ENCODE peak calls at places on chromosomes 16 and 17, in nine cellular contexts. N is cardiac muscle cell, D is AG04450, F is upper lobe of left lung, G is pancreas, Z is heart right ventricle, R is colonic mucosa, B is tibial nerve, L is upper lobe of right lung. P is an unnamed sample.
A peak's percentile ranks its signal among the peaks of the same experiment; 100 is the strongest.

GRCh38 chr17:76695059-76695892 is 15.5 kb downstream of the MXRA7 start:
- DNase-seq in N (no peak), D (no peak), F (no peak), G (no peak), Z (no peak), R (no peak), B (no peak), L (no peak), P (no peak)

GRCh38 chr16:89383095-89384003 is 107.0 kb downstream of the ANKRD11 start:
- DNase-seq in N (peak; percentile 81), D (no peak), F (no peak), G (peak; percentile 66), Z (peak; percentile 48), R (peak; percentile 79), B (no peak), L (peak; percentile 74), P (no peak)

GRCh38 chr16:2904922-2905240 is 6.8 kb upstream of the FLYWCH1 start:
- DNase-seq in N (no peak), D (no peak), F (no peak), G (no peak), Z (no peak), R (no peak), B (no peak), L (no peak), P (peak; percentile 82)

GRCh38 chr17:74917430-74917829 is 5.6 kb downstream of the USH1G start:
- DNase-seq in N (no peak), D (no peak), F (no peak), G (no peak), Z (no peak), R (no peak), B (no peak), L (no peak), P (no peak)

GRCh38 chr17:10087333-10087732 is 111.1 kb downstream of the GAS7 start:
- DNase-seq in N (no peak), D (no peak), F (no peak), G (no peak), Z (no peak), R (no peak), B (no peak), L (no peak), P (no peak)

GRCh38 chr17:75405365-75406221 is at the start of gene GRB2:
- DNase-seq in N (peak; percentile 98), D (peak; percentile 89), F (peak; percentile 100), G (peak; percentile 98), Z (peak; percentile 99), R (peak; percentile 99), B (peak; percentile 97), L (peak; percentile 100), P (peak; percentile 99)

GRCh38 chr17:73476890-73477350 is 165.1 kb upstream of the CDC42EP4 start:
- DNase-seq in N (peak; percentile 63), D (no peak), F (no peak), G (no peak), Z (peak; percentile 57), R (no peak), B (no peak), L (no peak), P (no peak)

GRCh38 chr17:10155334-10156081 is 42.9 kb downstream of the GAS7 start:
- DNase-seq in N (no peak), D (no peak), F (no peak), G (no peak), Z (peak; percentile 50), R (no peak), B (no peak), L (no peak), P (no peak)

GRCh38 chr17:35312790-35313711 is 60.4 kb downstream of the SLFN11 start:
- DNase-seq in N (peak; percentile 72), D (peak; percentile 56), F (no peak), G (peak; percentile 36), Z (peak; percentile 60), R (peak; percentile 45), B (peak; percentile 31), L (peak; percentile 63), P (no peak)

GRCh38 chr17:35315971-35316370 is 57.5 kb downstream of the SLFN11 start:
- DNase-seq in N (no peak), D (no peak), F (no peak), G (no peak), Z (no peak), R (no peak), B (no peak), L (no peak), P (no peak)

GRCh38 chr17:35313875-35314409 is 59.5 kb downstream of the SLFN11 start:
- DNase-seq in N (no peak), D (no peak), F (peak; percentile 65), G (no peak), Z (peak; percentile 70), R (no peak), B (no peak), L (peak; percentile 63), P (no peak)

GRCh38 chr17:35314415-35315216 is 58.8 kb downstream of the SLFN11 start:
- DNase-seq in N (no peak), D (no peak), F (peak; percentile 46), G (no peak), Z (no peak), R (no peak), B (no peak), L (no peak), P (no peak)

DNA sequence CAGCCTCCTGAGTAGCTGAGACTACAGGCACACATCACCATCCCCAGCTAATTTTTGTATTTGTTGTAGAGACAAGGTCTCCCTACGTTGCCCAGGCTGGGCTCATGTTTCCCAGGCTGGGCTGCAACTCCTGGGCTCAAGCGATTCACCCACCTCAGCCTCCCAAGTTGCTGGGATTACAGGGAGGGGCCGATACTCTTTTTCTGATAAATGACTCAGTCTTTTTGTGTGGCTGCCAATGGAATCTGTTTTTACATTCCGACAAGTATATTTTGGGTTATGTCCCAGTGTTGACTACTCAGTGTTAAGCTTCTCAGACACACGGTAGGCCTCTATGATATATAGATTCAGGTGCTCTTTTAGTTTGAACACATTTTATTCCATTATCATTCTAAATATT is 58.1 kb downstream of the SLFN11 start:
- DNase-seq in N (no peak), D (peak; percentile 21), F (no peak), G (no peak), Z (peak; percentile 63), R (no peak), B (peak; percentile 22), L (no peak), P (no peak)
- H3K27ac ChIP-seq in N (no peak overlapping the region), D (no peak overlapping the region), F (no peak overlapping the region), G (peak overlapping the region; percentile 21), Z (peak overlapping the region; percentile 81), R (no peak overlapping the region), B (no peak overlapping the region), L (no peak overlapping the region), P (peak overlapping the region; percentile 24)

GRCh38 chr16:6682142-6682811 is 650.4 kb upstream of the RBFOX1 start:
- DNase-seq in N (peak; percentile 74), D (no peak), F (no peak), G (no peak), Z (no peak), R (peak; percentile 46), B (peak; percentile 9), L (peak; percentile 68), P (no peak)

GRCh38 chr16:6687593-6687992 is 645.1 kb upstream of the RBFOX1 start:
- DNase-seq in N (no peak), D (no peak), F (no peak), G (no peak), Z (no peak), R (no peak), B (no peak), L (no peak), P (no peak)

GRCh38 chr16:6689643-6690042 is 643.0 kb upstream of the RBFOX1 start:
- DNase-seq in N (no peak), D (no peak), F (no peak), G (no peak), Z (no peak), R (no peak), B (no peak), L (no peak), P (no peak)

DNA sequence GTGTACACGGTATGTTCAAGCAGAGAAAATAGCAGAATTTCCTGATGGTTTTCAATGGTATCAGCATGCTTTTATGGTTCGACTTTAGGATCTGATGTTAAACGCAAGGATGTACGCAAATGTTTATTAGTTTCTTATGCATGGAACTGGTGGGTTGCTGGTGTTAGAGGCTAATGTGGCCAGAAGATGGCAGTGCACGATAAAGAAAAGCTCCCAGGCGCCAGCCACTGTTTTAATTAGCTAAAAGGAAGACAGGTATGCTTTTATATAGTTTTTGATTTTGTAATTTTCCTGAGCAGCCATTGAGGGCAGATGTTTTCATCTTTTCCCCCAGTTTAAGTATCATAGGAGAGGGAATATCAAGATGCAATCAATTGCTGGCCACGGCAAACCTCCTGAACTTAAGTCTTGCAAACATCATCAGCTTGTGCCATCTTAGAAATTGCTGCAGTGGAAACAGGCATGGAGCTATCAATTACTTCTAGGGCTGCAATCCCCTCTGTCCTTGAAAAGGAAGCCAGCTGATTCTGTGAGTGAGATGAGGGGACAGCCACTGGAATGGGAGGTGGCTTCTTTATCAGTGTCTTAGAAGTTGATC is 648.5 kb upstream of the RBFOX1 start:
- DNase-seq in N (peak; percentile 47), D (no peak), F (no peak), G (no peak), Z (no peak), R (peak; percentile 18), B (no peak), L (no peak), P (no peak)
- TF ChIP-seq CTCF in N (no peak), D (no peak), F (no peak), G (no peak), Z (no peak), R (peak; percentile 22), B (no peak), L (peak; percentile 41), P (no peak)

DNA sequence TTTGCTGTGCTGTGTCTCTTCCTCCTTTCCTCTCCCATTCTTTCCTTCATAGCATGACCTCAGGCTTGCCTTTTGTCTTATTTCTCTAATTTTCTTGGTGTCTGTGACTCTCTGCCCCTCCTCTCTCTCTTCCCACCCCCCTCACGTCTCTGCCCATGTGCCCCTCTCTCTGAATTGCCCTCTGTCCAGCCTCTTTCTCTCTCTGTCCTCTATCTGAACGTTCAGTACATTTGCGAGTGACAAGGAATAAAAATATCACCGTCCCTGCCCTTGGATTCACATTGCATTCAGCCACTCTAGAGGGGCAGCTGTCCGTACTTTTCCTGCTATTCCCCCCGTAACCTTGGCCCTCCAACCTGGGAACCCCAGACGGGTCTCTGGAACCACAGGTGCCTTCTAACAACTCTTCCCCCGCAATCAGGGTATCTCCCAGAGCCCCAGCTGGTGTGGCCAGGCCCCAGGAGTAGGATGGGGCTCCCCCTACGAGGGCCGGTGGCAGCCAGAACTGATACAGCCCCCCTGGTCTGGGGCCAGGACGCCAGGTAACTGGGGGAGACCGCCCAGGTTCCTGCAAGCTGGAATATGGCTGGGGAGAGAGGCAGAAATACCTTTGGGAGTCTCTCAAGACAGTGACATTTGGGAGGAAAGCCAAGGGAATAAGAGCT is 1.8 kb downstream of the KIF1C start:
- DNase-seq in N (no peak), D (no peak), F (no peak), G (no peak), Z (no peak), R (no peak), B (no peak), L (no peak), P (peak; percentile 54)
- H3K27ac ChIP-seq in N (peak overlapping the region; percentile 87), D (no peak overlapping the region), F (peak overlapping the region; percentile 88), G (peak overlapping the region; percentile 93), Z (peak overlapping the region; percentile 92), R (peak overlapping the region; percentile 83), B (peak overlapping the region; percentile 96), L (peak overlapping the region; percentile 94), P (peak overlapping the region; percentile 83)

DNA sequence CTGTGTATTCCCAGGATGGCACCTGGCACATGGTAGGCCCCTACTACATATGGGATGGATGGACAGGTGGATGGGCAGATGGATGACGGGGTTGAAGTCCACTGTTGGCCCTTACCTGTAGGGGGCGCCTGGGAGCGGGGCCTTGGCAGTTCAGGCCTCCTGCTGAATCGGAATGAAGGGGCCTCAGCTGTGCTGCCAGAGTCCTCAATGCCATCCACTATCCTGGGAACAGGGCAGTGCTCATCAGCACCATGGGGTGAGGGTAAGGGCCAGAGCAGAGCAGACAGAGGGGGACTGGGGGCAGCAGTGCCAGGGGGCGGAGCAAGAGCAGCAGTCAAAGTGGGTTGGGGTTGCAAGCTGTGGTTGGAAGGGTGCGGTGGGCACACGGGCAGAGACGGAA is 8.3 kb upstream of the RAB5C start:
- DNase-seq in N (no peak), D (no peak), F (no peak), G (no peak), Z (no peak), R (peak; percentile 52), B (no peak), L (no peak), P (no peak)
- TF ChIP-seq CTCF in N (peak; percentile 51), D (peak; percentile 30), F (no peak), G (no peak), Z (no peak), R (peak; percentile 18), B (no peak), L (peak; percentile 41), P (no peak)